ENCODE peak calls at places on chromosomes 13 and 19, in seven cellular contexts. D is PC-3, P is neural progenitor cell, K is OCI-LY7, O is GM23338, T is HCT116, E is MM.1S. V is an unnamed sample. For H3K4me1, the result is how much of the 10 kb centered on the place peaks cover.

GRCh38 chr13:76512676-76513277 is 373.4 kb downstream of the KCTD12 start:
- DNase-seq in K (no peak), P (no peak), T (no peak), O (no peak), D (peak), E (no peak), V (no peak)

GRCh38 chr19:14197882-14198281 is 8.1 kb downstream of the ADGRL1 start:
- DNase-seq in P (no peak), K (no peak), E (no peak), T (no peak), O (no peak), D (no peak), V (no peak)

GRCh38 chr13:24087611-24088235 is 72.8 kb upstream of the SPATA13 start:
- DNase-seq in T (no peak), K (no peak), O (no peak), E (no peak), P (no peak), D (no peak), V (no peak)

GRCh38 chr19:46232468-46232867 is 2.9 kb downstream of the IGFL1 start:
- DNase-seq in E (no peak), K (no peak), D (no peak), T (no peak), O (no peak), P (no peak), V (no peak)

GRCh38 chr19:42529248-42529764 is 1.0 kb upstream of the CEACAM1 start:
- DNase-seq in E (peak), T (peak), O (peak), P (peak), K (peak), D (peak), V (peak)

GRCh38 chr19:33193864-33194362 is at the start of gene LRP3:
- DNase-seq in T (no peak), D (peak), P (peak), K (no peak), E (no peak), O (peak), V (peak)

GRCh38 chr13:36357231-36357630 is 11.0 kb upstream of the SPART start:
- DNase-seq in O (no peak), D (no peak), E (no peak), K (no peak), T (no peak), P (no peak), V (no peak)

GRCh38 chr19:9622531-9622930 is 1.5 kb upstream of the ZNF561 start:
- DNase-seq in P (no peak), E (no peak), T (no peak), O (no peak), D (no peak), K (no peak), V (no peak)

GRCh38 chr19:42655748-42656147 is 61.0 kb upstream of the CEACAM8 start:
- DNase-seq in D (no peak), P (no peak), E (no peak), K (no peak), T (no peak), O (no peak), V (no peak)

GRCh38 chr19:5192568-5192967 is 148.0 kb downstream of the PTPRS start:
- DNase-seq in K (no peak), D (no peak), O (peak), P (peak), E (no peak), T (no peak), V (no peak)

GRCh38 chr13:37418490-37418889 is 180.1 kb downstream of the POSTN start:
- DNase-seq in E (no peak), P (no peak), O (no peak), K (no peak), D (no peak), T (no peak), V (no peak)

GRCh38 chr13:22214184-22214583 is 543.3 kb downstream of the FGF9 start:
- DNase-seq in K (no peak), O (no peak), T (no peak), E (no peak), D (no peak), P (no peak), V (no peak)

GRCh38 chr13:111289251-111289650 is 31.2 kb upstream of the TEX29 start:
- DNase-seq in P (peak), D (no peak), E (no peak), T (no peak), O (no peak), K (no peak), V (no peak)

GRCh38 chr19:27762933-27763332 is 1450.0 kb downstream of the UQCRFS1 start:
- DNase-seq in K (no peak), D (no peak), E (no peak), P (no peak), O (no peak), T (no peak), V (no peak)

GRCh38 chr13:73141292-73141771 is 82.5 kb downstream of the KLF5 start:
- DNase-seq in D (no peak), K (no peak), E (no peak), O (no peak), P (peak), T (no peak), V (peak)

GRCh38 chr19:29528350-29528945 is 2.7 kb downstream of the VSTM2B start:
- DNase-seq in K (peak), D (peak), P (peak), O (peak), T (peak), E (peak), V (peak)

GRCh38 chr13:28611654-28612131 is 47.2 kb upstream of the POMP start:
- DNase-seq in P (no peak), K (no peak), E (no peak), O (no peak), D (no peak), T (no peak), V (no peak)

GRCh38 chr13:40109324-40109958 is 454.0 kb downstream of the COG6 start:
- DNase-seq in T (no peak), D (peak), P (no peak), E (no peak), K (no peak), O (no peak), V (peak)

GRCh38 chr19:48196321-48196761 is 25.9 kb downstream of the ZSWIM9 start:
- DNase-seq in K (no peak), D (no peak), O (peak), E (no peak), T (no peak), P (no peak), V (no peak)

GRCh38 chr19:45852941-45853340 is 10.0 kb downstream of the SYMPK start:
- DNase-seq in T (no peak), D (no peak), O (no peak), K (no peak), P (no peak), E (no peak), V (no peak)

GRCh38 chr13:108777421-108778420 is 148.3 kb downstream of the MYO16 start:
- DNase-seq in E (no peak), O (peak), T (peak), P (peak), K (no peak), D (peak), V (peak)

GRCh38 chr13:44651724-44652123 is 75.6 kb upstream of the TSC22D1 start:
- DNase-seq in P (no peak), K (no peak), O (no peak), T (no peak), D (no peak), E (no peak), V (no peak)

GRCh38 chr19:12229990-12230389 is 64.7 kb downstream of the ZNF44 start:
- DNase-seq in E (no peak), K (no peak), P (no peak), O (no peak), D (no peak), T (no peak), V (no peak)

GRCh38 chr19:19385900-19386339 is 19.6 kb upstream of the GATAD2A start:
- DNase-seq in T (no peak), K (peak), E (no peak), D (no peak), O (peak), P (no peak), V (no peak)

GRCh38 chr19:29445246-29445645 is 80.5 kb upstream of the VSTM2B start:
- DNase-seq in T (no peak), K (no peak), O (no peak), D (no peak), P (no peak), E (no peak), V (no peak)

GRCh38 chr13:28077231-28077630 is 23.1 kb downstream of the FLT3 start:
- DNase-seq in D (no peak), O (no peak), P (no peak), E (no peak), K (no peak), T (no peak), V (no peak)

GRCh38 chr13:40652588-40652940 is 13.9 kb downstream of the FOXO1 start:
- DNase-seq in P (no peak), K (peak), E (no peak), O (peak), D (no peak), T (no peak), V (no peak)

GRCh38 chr19:50843701-50844221 is 10.4 kb upstream of the KLK15 start:
- DNase-seq in E (peak), D (no peak), P (no peak), K (no peak), T (no peak), O (no peak), V (no peak)

GRCh38 chr19:47414469-47414868 is 4.9 kb downstream of the MEIS3 start:
- DNase-seq in E (peak), O (peak), K (no peak), P (peak), T (no peak), D (peak), V (no peak)

GRCh38 chr19:50607874-50608785 is 31.6 kb downstream of the SYT3 start:
- DNase-seq in K (peak), P (peak), D (peak), T (peak), E (peak), O (peak), V (peak)

GRCh38 chr13:45851171-45851889 is at the start of gene SIAH3:
- DNase-seq in T (no peak), E (no peak), D (no peak), K (no peak), P (peak), O (peak), V (peak)

GRCh38 chr13:76123548-76123947 is 487.4 kb downstream of the LMO7 start:
- DNase-seq in K (no peak), P (no peak), D (no peak), T (no peak), E (no peak), O (no peak), V (no peak)

GRCh38 chr13:94115054-94115453 is 364.4 kb downstream of the DCT start:
- DNase-seq in T (no peak), P (no peak), E (no peak), K (no peak), D (peak), O (peak), V (no peak)

GRCh38 chr19:47047931-47048399 is 459 bp downstream of the TMEM160 start:
- DNase-seq in K (peak), D (peak), P (peak), T (peak), E (peak), O (peak), V (peak)

GRCh38 chr13:80074811-80075210 is 266.1 kb downstream of the SPRY2 start:
- DNase-seq in K (no peak), O (no peak), P (no peak), D (no peak), T (no peak), E (no peak), V (no peak)

GRCh38 chr13:32645854-32646253 is 59.6 kb downstream of the PDS5B start:
- DNase-seq in D (no peak), T (no peak), K (peak), O (no peak), P (no peak), E (peak), V (no peak)

GRCh38 chr19:918152-918437 is 962 bp downstream of the KISS1R start:
- DNase-seq in O (no peak), P (no peak), D (no peak), K (no peak), E (no peak), T (no peak), V (no peak)

GRCh38 chr19:916645-917322 is 349 bp upstream of the KISS1R start:
- DNase-seq in O (peak), K (no peak), P (peak), T (no peak), D (no peak), E (no peak), V (peak)

GRCh38 chr19:919157-920050 is 2.3 kb downstream of the KISS1R start:
- DNase-seq in T (no peak), E (no peak), D (peak), P (peak), O (peak), K (no peak), V (peak)

GRCh38 chr19:918481-919156 is 1.5 kb downstream of the KISS1R start:
- DNase-seq in T (no peak), O (peak), E (no peak), P (peak), D (peak), K (no peak), V (no peak)

DNA sequence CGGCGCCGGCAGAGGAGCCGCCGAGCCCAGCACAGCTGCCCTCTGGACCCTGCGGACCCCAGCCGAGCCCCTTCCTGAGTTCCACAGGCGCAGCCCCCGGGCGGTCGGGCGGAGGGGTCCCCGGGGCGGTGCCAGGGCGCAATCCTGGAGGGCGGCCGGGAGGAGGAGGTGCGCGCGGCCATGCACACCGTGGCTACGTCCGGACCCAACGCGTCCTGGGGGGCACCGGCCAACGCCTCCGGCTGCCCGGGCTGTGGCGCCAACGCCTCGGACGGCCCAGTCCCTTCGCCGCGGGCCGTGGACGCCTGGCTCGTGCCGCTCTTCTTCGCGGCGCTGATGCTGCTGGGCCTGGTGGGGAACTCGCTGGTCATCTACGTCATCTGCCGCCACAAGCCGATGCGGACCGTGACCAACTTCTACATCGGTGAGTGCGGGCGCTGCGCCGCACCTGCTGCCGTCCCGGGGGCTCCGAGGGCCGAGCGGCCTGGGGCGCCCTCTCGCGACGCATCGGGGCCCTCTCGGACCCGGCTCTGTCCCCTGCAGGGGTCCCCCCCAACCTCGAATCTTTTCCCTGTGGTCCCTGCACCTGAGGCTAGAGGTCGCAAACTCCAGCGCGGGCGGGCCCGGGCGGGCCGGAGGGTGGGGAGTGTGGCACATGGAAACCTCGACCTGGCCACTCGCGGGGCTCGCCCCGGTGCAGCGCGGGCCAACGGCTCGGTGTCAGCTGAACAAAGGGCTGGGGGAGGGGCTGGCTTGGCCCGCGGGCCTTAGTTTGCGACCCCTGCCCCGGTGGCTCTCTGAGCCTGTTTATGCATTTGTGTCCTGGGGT is at the start of gene KISS1R:
- DNase-seq in D (peak), T (no peak), O (peak), E (no peak), P (peak), K (peak), V (peak)
- TF ChIP-seq CTCF in D (peak), T (peak), O (peak), E (peak), P (peak), K (peak), V (peak)

GRCh38 chr19:16069813-16070365 is 6.4 kb upstream of the TPM4 start:
- DNase-seq in O (no peak), K (no peak), E (no peak), P (no peak), T (no peak), D (peak), V (no peak)
- H3K4me1 ChIP-seq in O (under half), K (under half), E (under half), P (under half), T (half or more), D (under half), V (under half)

DNA sequence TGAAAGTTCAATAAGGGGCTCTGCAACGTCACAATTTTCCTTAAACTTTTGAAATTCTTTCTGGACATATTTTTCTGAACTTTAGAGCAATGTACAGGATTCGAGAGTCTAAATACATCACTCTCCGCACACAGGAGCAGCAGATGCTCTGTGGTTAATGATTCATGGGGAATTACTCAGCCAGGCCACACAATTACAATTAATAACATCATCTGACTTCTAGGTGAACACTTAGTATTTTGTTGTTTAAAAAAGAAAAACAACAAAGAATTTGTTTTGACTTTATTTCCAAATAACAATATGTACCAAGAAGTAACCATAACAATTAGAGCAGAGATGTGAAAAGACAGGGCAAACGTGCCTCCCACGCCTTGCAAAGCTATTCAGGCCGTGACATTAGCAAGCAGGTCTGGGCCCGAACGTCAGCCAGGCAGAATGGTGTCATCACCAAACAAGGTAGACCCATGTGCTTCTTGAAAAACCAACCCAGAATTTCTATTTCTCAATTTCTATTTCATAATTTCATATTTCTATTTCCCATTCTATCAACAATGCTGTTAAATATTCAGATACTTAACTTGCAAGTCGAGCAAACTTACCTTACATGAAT is 236.3 kb downstream of the COL4A1 start:
- DNase-seq in O (no peak), K (no peak), E (no peak), D (peak), P (no peak), T (no peak), V (no peak)
- TF ChIP-seq EZH2phosphoT487 in O (no peak), K (no peak), E (no peak), D (no peak), P (no peak), T (no peak), V (no peak)

GRCh38 chr19:18230941-18231734 is 4.9 kb upstream of the PDE4C start:
- DNase-seq in K (no peak), P (no peak), T (no peak), E (no peak), O (peak), D (no peak), V (no peak)

GRCh38 chr19:18229915-18230314 is 3.7 kb upstream of the PDE4C start:
- DNase-seq in O (no peak), P (no peak), D (no peak), T (no peak), K (no peak), E (no peak), V (no peak)

GRCh38 chr19:18231775-18232174 is 5.5 kb upstream of the PDE4C start:
- DNase-seq in D (no peak), T (no peak), E (no peak), K (peak), O (peak), P (no peak), V (no peak)

GRCh38 chr19:18227781-18228271 is 1.6 kb upstream of the PDE4C start:
- DNase-seq in D (no peak), P (no peak), E (no peak), T (no peak), O (no peak), K (peak), V (no peak)

DNA sequence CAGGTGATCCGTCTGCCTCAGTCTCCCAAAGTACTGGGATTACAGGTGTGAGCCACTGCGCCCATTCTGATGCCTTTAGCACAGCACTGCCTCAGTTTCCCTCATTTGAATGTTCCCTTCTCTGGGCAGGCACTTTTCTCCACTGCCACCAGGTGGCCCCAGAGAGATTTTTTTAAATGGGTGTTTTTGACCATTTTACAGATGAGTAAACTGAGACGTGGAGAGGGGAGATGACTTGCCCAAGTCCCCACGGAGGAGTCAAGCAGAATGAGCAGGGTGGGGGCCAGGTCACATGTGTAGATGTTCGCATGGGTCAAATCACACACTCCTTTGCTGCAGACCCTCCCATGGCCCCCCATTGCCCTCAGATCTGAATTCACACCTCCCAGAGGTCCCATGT is 3.2 kb upstream of the PDE4C start:
- DNase-seq in P (no peak), K (no peak), T (no peak), D (no peak), O (peak), E (no peak), V (no peak)
- TF ChIP-seq CTCF in P (peak), K (peak), T (peak), D (peak), O (peak), E (peak), V (peak)

V was measured in hepatocyte.